ENCODE peak calls at places on chromosome 20, in five cellular contexts. S is aorta, Y is psoas muscle, Z is left ventricle myocardium inferior, T is neuronal stem cell. R is an unnamed sample. For H3K4me1, the result is how much of the 10 kb centered on the place peaks cover.

GRCh38 chr20:30484009-30484748 is 773.3 kb upstream of the DEFB115 start:
- DNase-seq in T (no peak), Y (no peak), S (no peak), Z (no peak), R (no peak)

GRCh38 chr20:55053389-55053788 is 578.0 kb downstream of the DOK5 start:
- DNase-seq in T (no peak), Z (no peak), Y (no peak), S (no peak), R (no peak)

GRCh38 chr20:371755-372542 is 8.6 kb upstream of the TRIB3 start:
- DNase-seq in T (no peak), S (peak), Y (peak), Z (no peak), R (no peak)

GRCh38 chr20:5871720-5872410 is 78.5 kb downstream of the TRMT6 start:
- DNase-seq in Y (no peak), S (no peak), T (no peak), Z (no peak), R (no peak)

GRCh38 chr20:5696011-5696559 is 54.1 kb upstream of the SHLD1 start:
- DNase-seq in T (no peak), Y (peak), Z (no peak), S (no peak), R (no peak)

GRCh38 chr20:62148908-62149314 is 5.3 kb downstream of the SS18L1 start:
- DNase-seq in Z (no peak), S (no peak), Y (no peak), T (no peak), R (no peak)

GRCh38 chr20:18276821-18277220 is 11.5 kb upstream of the ZNF133 start:
- DNase-seq in Z (peak), S (peak), T (peak), Y (peak), R (peak)

GRCh38 chr20:48571945-48572589 is 255.7 kb downstream of the PREX1 start:
- DNase-seq in T (no peak), Z (no peak), S (no peak), Y (peak), R (no peak)

GRCh38 chr20:57947421-57948176 is 237.8 kb upstream of the PMEPA1 start:
- DNase-seq in T (no peak), S (no peak), Y (no peak), Z (peak), R (no peak)

DNA sequence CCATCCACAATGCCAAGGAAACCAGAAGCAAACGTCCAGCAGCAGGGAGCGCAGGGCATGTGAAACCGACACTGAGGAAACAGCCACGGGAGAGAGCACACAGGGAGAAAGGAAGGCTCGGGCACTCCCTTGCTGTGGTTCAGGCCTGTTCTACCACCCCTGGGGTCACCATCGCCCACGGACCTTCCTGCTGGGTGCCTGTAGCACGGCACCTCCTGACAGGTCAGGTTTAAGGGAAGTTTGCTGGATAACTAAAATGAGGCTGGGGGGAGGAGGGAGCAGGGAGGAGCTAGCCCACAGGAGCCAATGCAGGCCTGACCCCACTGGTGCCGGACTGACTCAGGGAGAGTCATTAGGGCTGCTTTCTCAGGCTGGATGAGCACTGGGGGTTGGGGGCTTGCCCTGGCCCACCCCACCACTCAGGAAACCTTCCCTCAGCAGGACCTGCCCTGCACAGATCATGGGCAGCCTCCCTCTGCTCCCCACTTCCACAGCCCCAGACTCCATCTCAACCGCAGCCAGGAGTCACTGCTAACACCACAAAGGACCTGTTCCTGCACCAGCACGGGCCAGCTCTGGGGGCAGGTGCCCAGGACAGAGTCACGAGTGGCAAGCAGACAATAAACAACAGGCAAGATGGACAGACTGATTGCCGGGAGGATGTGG is 2.3 kb downstream of the UCKL1 start:
- DNase-seq in S (no peak), Z (no peak), Y (no peak), T (no peak), R (no peak)
- H3K4me1 ChIP-seq in S (under half), Z (half or more), Y (half or more), T (under half), R (under half)

GRCh38 chr20:21681932-21682318 is 23.5 kb upstream of the PAX1 start:
- DNase-seq in Y (no peak), S (no peak), T (no peak), Z (no peak), R (no peak)
- H3K4me3 ChIP-seq in Y (peak), S (no peak), T (no peak), Z (peak), R (no peak)

DNA sequence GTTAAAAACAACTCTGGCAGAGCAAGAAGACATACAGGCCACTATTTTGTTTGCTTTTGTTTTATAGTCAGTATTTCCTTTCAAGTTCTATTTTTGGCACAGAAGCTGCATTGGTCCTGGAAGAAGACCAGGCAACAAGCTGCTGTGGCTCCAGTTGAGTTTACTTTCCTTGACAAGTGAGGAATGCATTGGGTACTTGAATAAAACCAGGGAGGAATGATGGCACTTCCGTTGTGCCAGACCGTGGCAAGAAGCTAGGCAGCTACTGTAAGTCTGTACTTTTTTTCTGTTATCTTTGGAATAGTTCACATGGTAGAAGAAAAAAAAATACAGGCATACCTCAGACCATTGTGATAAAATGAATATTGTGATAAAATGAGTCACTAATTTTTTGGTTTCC is 66.3 kb downstream of the NCOA3 start:
- DNase-seq in Y (no peak), S (peak), Z (no peak), T (no peak), R (no peak)
- H3K27ac ChIP-seq in Y (peak), S (no peak), Z (peak), T (no peak), R (no peak)

DNA sequence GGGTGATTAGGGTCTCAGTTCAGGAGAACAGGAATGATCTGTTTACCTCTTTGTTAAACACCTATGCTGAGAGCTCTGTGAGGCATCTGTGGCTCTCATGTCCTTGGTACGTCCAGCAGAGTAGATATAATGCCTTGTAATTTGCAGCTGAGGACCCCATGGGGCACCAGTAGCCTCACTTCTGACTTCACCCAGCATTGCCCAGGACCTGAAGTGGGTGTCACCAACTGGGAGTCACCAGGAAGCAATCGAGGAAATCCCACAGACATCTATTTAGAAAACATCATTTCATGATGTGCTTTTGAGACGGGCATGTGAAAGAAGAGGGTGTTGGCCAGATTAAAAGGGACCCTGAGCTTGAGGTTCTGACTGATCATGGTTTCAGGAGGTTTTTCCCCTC is 8.8 kb downstream of the EDN3 start:
- DNase-seq in Y (no peak), T (no peak), S (no peak), Z (no peak), R (no peak)
- H3K4me1 ChIP-seq in Y (under half), T (under half), S (under half), Z (under half), R (under half)

DNA sequence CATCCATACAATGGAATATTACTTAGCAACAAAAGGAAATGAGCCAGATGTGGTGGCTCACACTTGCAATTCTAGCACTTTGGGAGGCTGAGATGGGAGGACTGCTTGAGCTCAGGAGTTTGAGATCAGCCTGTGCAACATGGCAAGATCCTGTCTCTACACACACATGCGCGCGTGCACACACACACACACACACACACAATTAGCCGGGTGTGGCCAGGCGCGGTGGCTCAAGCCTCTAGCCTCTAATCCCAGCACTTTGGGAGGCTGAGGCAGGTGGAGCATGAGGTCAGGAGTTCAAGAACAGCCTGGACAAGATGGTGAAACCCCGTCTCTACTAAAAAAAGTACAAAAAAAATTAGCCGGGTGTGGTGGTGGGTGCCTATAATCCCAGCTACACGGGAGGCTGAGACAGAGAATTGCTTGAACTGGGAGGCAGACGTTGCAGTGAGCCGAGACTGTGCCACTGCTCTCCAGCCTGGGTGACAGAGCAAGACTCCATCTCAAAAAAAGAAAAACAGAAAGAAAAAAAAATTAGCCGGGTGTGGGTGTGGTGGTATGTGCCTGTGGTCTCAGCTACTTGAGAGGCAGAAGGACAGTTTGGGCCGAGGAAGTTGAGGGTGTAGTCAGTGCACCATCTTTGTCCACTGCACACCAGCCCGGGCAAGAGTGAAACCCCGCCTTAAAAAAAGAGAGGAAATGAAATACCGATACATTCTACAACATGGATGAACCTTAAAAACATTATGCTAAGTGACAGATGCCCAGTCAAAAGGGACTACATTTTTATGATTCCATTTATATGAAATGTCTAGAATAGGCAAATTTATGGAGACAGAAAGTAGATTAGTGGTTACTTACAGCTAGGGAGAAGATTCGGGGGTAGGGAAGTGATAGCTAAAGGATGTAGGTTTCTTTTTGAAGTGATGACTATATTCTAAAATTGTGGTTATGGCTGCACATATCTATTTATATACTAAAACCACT is 52.5 kb downstream of the RBL1 start:
- DNase-seq in Z (no peak), T (no peak), S (no peak), Y (no peak), R (peak)
- H3K4me3 ChIP-seq in Z (no peak), T (peak), S (no peak), Y (no peak), R (peak)

GRCh38 chr20:50583422-50584150 is 73.4 kb downstream of the PTPN1 start:
- DNase-seq in Y (no peak), S (peak), T (no peak), Z (no peak), R (no peak)
- H3K27ac ChIP-seq in Y (peak), S (no peak), T (no peak), Z (no peak), R (no peak)

GRCh38 chr20:7347409-7347808 is 579.9 kb downstream of the BMP2 start:
- DNase-seq in T (no peak), S (no peak), Z (no peak), Y (no peak), R (no peak)

GRCh38 chr20:7355056-7355455 is 585.2 kb downstream of the HAO1 start:
- DNase-seq in Y (no peak), T (no peak), S (no peak), Z (no peak), R (no peak)

GRCh38 chr20:7346562-7346961 is 579.1 kb downstream of the BMP2 start:
- DNase-seq in T (no peak), Y (no peak), S (no peak), Z (no peak), R (no peak)

GRCh38 chr20:7348253-7348652 is 580.8 kb downstream of the BMP2 start:
- DNase-seq in S (no peak), T (no peak), Y (no peak), Z (no peak), R (no peak)

DNA sequence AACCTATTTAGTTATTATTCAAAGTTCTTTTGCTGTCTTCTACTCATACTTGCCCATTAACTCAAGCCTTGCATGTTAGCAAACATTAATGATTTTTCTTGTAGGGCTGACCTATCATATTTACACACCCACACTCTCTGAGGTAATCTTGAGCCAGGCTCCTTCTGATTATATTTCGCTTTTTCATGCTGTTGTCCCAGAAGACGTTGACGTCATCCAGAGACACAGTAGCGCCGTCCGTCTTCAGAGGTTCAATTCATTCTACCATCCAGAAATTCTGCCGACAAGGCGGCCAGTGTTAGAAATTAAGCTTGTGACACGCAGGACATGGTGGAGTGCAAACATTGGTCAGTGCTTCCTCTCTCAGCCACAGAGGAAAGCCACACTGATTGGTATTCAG is 584.7 kb downstream of the BMP2 start:
- DNase-seq in Z (no peak), S (no peak), T (no peak), Y (no peak), R (no peak)
- H3K4me1 ChIP-seq in Z (under half), S (under half), T (under half), Y (under half), R (under half)

GRCh38 chr20:21391495-21392298 is 5.6 kb downstream of the NKX2-4 start:
- DNase-seq in T (no peak), S (no peak), Z (no peak), Y (no peak), R (no peak)
- H3K4me3 ChIP-seq in T (no peak), S (no peak), Z (no peak), Y (no peak), R (no peak)

GRCh38 chr20:32227744-32228688 is 20.3 kb downstream of the POFUT1 start:
- DNase-seq in Y (no peak), Z (peak), T (no peak), S (no peak), R (no peak)
- H3K27ac ChIP-seq in Y (peak), Z (peak), T (no peak), S (no peak), R (no peak)

R was measured in naive thymus-derived CD4-positive, alpha-beta T cell.